ENCODE peak calls at places on chromosomes 2 and 18, in nine cellular contexts. G is lower leg skin; F is A549; T is T-helper 2 cell; J is stimulated activated CD8-positive, alpha-beta memory T cell treated with anti-CD3 and anti-CD28 coated beads, Interleukin-15, amount 100 ng/mL, for 24 hours; W is AG08396; Y is activated CD4-positive, alpha-beta T cell treated with anti-CD3 and anti-CD28 coated beads, Interleukin-2, amount 50 U/mL, for 1 hour; V is ascending aorta; U is cardiac muscle cell. Q is an unnamed sample.

GRCh38 chr2:42797281-42797680 is 4.9 kb upstream of the HAAO start:
- DNase-seq in J (no peak), T (no peak), F (no peak), Y (no peak), V (no peak), U (no peak), W (no peak), G (no peak), Q (no peak)

GRCh38 chr2:235647836-235648235 is 154.0 kb downstream of the AGAP1 start:
- DNase-seq in W (no peak), G (no peak), U (no peak), J (no peak), Y (no peak), F (no peak), T (no peak), V (no peak), Q (no peak)

GRCh38 chr2:15145046-15145817 is 415.9 kb downstream of the NBAS start:
- DNase-seq in T (no peak), G (no peak), W (no peak), U (no peak), Y (no peak), V (no peak), J (no peak), F (no peak), Q (no peak)

GRCh38 chr18:29147944-29148343 is 971.0 kb upstream of the CDH2 start:
- DNase-seq in T (no peak), G (no peak), J (no peak), U (peak), V (no peak), W (peak), Y (no peak), F (peak), Q (no peak)

GRCh38 chr18:35497006-35497333 is 790 bp downstream of the INO80C start:
- DNase-seq in U (peak), T (no peak), G (no peak), J (no peak), V (no peak), F (no peak), Y (no peak), W (peak), Q (peak)

GRCh38 chr2:104043864-104044263 is 810.1 kb upstream of the POU3F3 start:
- DNase-seq in T (no peak), J (no peak), V (no peak), G (no peak), W (no peak), U (peak), Y (no peak), F (peak), Q (no peak)

GRCh38 chr18:70397259-70397925 is 108.5 kb downstream of the SOCS6 start:
- DNase-seq in G (no peak), J (no peak), F (no peak), W (no peak), V (no peak), U (no peak), Y (no peak), T (no peak), Q (no peak)

GRCh38 chr2:80126596-80127189 is 177.9 kb downstream of the LRRTM1 start:
- DNase-seq in U (no peak), G (no peak), Y (no peak), J (no peak), F (no peak), V (no peak), W (peak), T (no peak), Q (no peak)

GRCh38 chr2:105357122-105357521 is 19.8 kb downstream of the C2orf49 start:
- DNase-seq in V (no peak), Y (no peak), T (no peak), W (no peak), G (no peak), J (no peak), U (no peak), F (no peak), Q (no peak)

GRCh38 chr2:11024687-11025086 is 113.0 kb downstream of the KCNF1 start:
- DNase-seq in G (no peak), W (no peak), F (no peak), J (no peak), U (no peak), V (no peak), T (no peak), Y (no peak), Q (no peak)

GRCh38 chr2:219484343-219485200 is 14.1 kb upstream of the GMPPA start:
- DNase-seq in J (no peak), F (no peak), G (no peak), V (no peak), W (peak), T (no peak), U (peak), Y (no peak), Q (no peak)

GRCh38 chr2:7709907-7710306 is 792.7 kb downstream of the RNF144A start:
- DNase-seq in F (no peak), U (no peak), T (no peak), J (no peak), V (no peak), Y (no peak), W (no peak), G (no peak), Q (no peak)

GRCh38 chr18:79628416-79629248 is 51.0 kb upstream of the CTDP1 start:
- DNase-seq in Y (no peak), U (no peak), F (no peak), T (no peak), J (no peak), G (no peak), W (no peak), V (peak), Q (no peak)

GRCh38 chr2:50951416-50951815 is 80.5 kb downstream of the NRXN1 start:
- DNase-seq in T (no peak), Y (no peak), J (no peak), V (no peak), U (no peak), F (no peak), G (no peak), W (no peak), Q (no peak)

Q was measured in KG1.